ENCODE peak calls at places on chromosomes 2 and 18, in ten cellular contexts. P is Daoy; B is NCI-H1417; U is NCI-H774; S is NCI-H1694; K is germinal center; R is mucosa of gallbladder; A is T-cell; Z is stimulated activated CD4-positive, alpha-beta T cell treated with anti-CD3 and anti-CD28 coated beads, Interleukin-2, amount 100 ng/mL, for 24 hours; L is NCI-H2081. Q is an unnamed sample.

GRCh38 chr2:10901565-10901964 is 10.2 kb upstream of the KCNF1 start:
- DNase-seq in A (no peak), B (peak), L (no peak), R (no peak), K (no peak), P (peak), S (no peak), Z (no peak), U (no peak), Q (no peak)

GRCh38 chr2:167253025-167253424 is 364.7 kb downstream of the XIRP2 start:
- DNase-seq in B (peak), R (no peak), U (no peak), L (no peak), Z (no peak), A (no peak), S (no peak), P (peak), K (no peak), Q (no peak)

GRCh38 chr2:242031481-242032019 is 162.0 kb downstream of the RTP5 start:
- DNase-seq in R (peak), Z (peak), P (peak), U (no peak), B (peak), S (no peak), K (no peak), A (peak), L (no peak), Q (no peak)

GRCh38 chr2:128617029-128617590 is 298.4 kb upstream of the HS6ST1 start:
- DNase-seq in S (no peak), P (no peak), B (no peak), U (no peak), Z (no peak), L (no peak), K (no peak), A (no peak), R (no peak), Q (no peak)

GRCh38 chr2:173948198-173948597 is 17.0 kb downstream of the SP3 start:
- DNase-seq in S (no peak), P (no peak), U (no peak), K (no peak), A (no peak), B (no peak), R (no peak), L (no peak), Z (no peak), Q (no peak)

GRCh38 chr18:60020107-60020925 is 120.5 kb downstream of the PMAIP1 start:
- DNase-seq in R (no peak), A (no peak), Z (no peak), K (no peak), L (no peak), U (no peak), P (no peak), B (no peak), S (no peak), Q (no peak)

GRCh38 chr2:31967790-31968189 is 43.0 kb downstream of the MEMO1 start:
- DNase-seq in Z (no peak), S (no peak), B (no peak), P (no peak), U (no peak), K (no peak), R (no peak), L (no peak), A (no peak), Q (no peak)

GRCh38 chr2:207903236-207903635 is 122.1 kb downstream of the PLEKHM3 start:
- DNase-seq in U (no peak), B (no peak), Z (no peak), K (no peak), A (no peak), L (no peak), P (no peak), R (no peak), S (no peak), Q (no peak)

GRCh38 chr2:98455494-98455976 is 10.9 kb downstream of the INPP4A start:
- DNase-seq in A (no peak), L (no peak), B (no peak), R (no peak), S (no peak), P (no peak), U (no peak), K (peak), Z (no peak), Q (no peak)

Q was measured in DMS153.